ENCODE peak calls at places on chromosomes 5 and 9, in seven cellular contexts. R is left cardiac atrium, D is GM04504, B is A549, S is BE2C, U is HEK293T, O is uterus. T is an unnamed sample.

GRCh38 chr5:52989781-52990530 is 804 bp downstream of the ITGA2 start:
- DNase-seq in B (no peak), R (peak; percentile 58), U (peak; percentile 60), S (peak; percentile 24), D (no peak), O (peak; percentile 26), T (peak; percentile 43)

GRCh38 chr5:149464796-149465489 is 85.9 kb upstream of the IL17B start:
- DNase-seq in U (no peak), R (peak; percentile 51), O (peak; percentile 68), D (no peak), S (no peak), B (no peak), T (no peak)

GRCh38 chr5:115986358-115986757 is 24.1 kb downstream of the LVRN start:
- DNase-seq in S (no peak), O (no peak), B (no peak), D (no peak), R (no peak), U (no peak), T (no peak)

GRCh38 chr5:28903643-28904042 is 1865.3 kb upstream of the CDH9 start:
- DNase-seq in D (no peak), O (no peak), B (no peak), S (no peak), R (no peak), U (no peak), T (no peak)

GRCh38 chr5:20367178-20367577 is 379.2 kb upstream of the CDH18 start:
- DNase-seq in S (no peak), O (no peak), U (no peak), D (no peak), B (no peak), R (no peak), T (no peak)

GRCh38 chr9:126150411-126151030 is 176.1 kb upstream of the MVB12B start:
- DNase-seq in D (no peak), U (peak; percentile 32), B (no peak), O (no peak), R (no peak), S (peak; percentile 36), T (peak; percentile 17)

GRCh38 chr9:108552459-108553040 is 303.2 kb downstream of the ACTL7B start:
- DNase-seq in B (peak; percentile 27), U (no peak), D (no peak), R (peak; percentile 33), O (peak; percentile 52), S (no peak), T (peak; percentile 60)

GRCh38 chr9:129317179-129318011 is 139.3 kb upstream of the IER5L start:
- DNase-seq in S (peak; percentile 72), B (peak; percentile 62), U (peak; percentile 53), D (no peak), R (peak; percentile 56), O (peak; percentile 65), T (no peak)

GRCh38 chr9:121861501-121862180 is 210.2 kb downstream of the DAB2IP start:
- DNase-seq in S (peak; percentile 61), U (peak; percentile 61), D (no peak), B (peak; percentile 61), O (peak; percentile 61), R (no peak), T (no peak)

GRCh38 chr5:159156839-159157238 is 52.5 kb downstream of the RNF145 start:
- DNase-seq in B (peak; percentile 81), U (peak; percentile 65), S (peak; percentile 45), D (peak; percentile 56), O (peak; percentile 53), R (no peak), T (peak; percentile 43)

GRCh38 chr9:2140600-2141223 is 125.6 kb downstream of the SMARCA2 start:
- DNase-seq in B (no peak), U (no peak), R (no peak), O (no peak), S (no peak), D (no peak), T (no peak)

T was measured in lung.